ENCODE peak calls at places on chromosomes 13 and 19, in four cellular contexts. M, I, L and X are unnamed samples.

GRCh38 chr19:38654478-38655079 is 7.1 kb downstream of the ACTN4 start:
- DNase-seq in M (no peak), I (no peak), L (no peak), X (no peak)

GRCh38 chr13:98386632-98387031 is 190.3 kb downstream of the STK24 start:
- DNase-seq in M (no peak), L (no peak), I (no peak), X (no peak)

GRCh38 chr19:37983153-37983552 is 76.1 kb downstream of the SIPA1L3 start:
- DNase-seq in L (no peak), I (no peak), M (no peak), X (no peak)

GRCh38 chr13:30816733-30817132 is 81.4 kb downstream of the ALOX5AP start:
- DNase-seq in M (no peak), I (no peak), L (no peak), X (no peak)

GRCh38 chr13:98829541-98829940 is 77.1 kb upstream of the SLC15A1 start:
- DNase-seq in L (no peak), I (no peak), M (no peak), X (no peak)

GRCh38 chr13:112814905-112815585 is 125.2 kb downstream of the ATP11A start:
- DNase-seq in L (no peak), I (no peak), M (no peak), X (no peak)

GRCh38 chr19:44662686-44663085 is 8.6 kb upstream of the CEACAM19 start:
- DNase-seq in L (no peak), M (no peak), I (no peak), X (no peak)

GRCh38 chr13:95317037-95317989 is 16.1 kb upstream of the ABCC4 start:
- DNase-seq in I (no peak), M (peak; percentile 63), L (no peak), X (no peak)

GRCh38 chr13:35724480-35724879 is 248.0 kb upstream of the MAB21L1 start:
- DNase-seq in I (no peak), M (no peak), L (no peak), X (no peak)

GRCh38 chr19:56971230-56971629 is 130.7 kb upstream of the PEG3 start:
- DNase-seq in I (no peak), L (no peak), M (no peak), X (no peak)

GRCh38 chr13:105796081-105796480 is 739.4 kb downstream of the EFNB2 start:
- DNase-seq in M (no peak), L (no peak), I (no peak), X (no peak)

GRCh38 chr13:75639426-75639825 is 3.3 kb downstream of the LMO7 start:
- DNase-seq in I (no peak), L (peak; percentile 54), M (no peak), X (no peak)

GRCh38 chr13:25232937-25233515 is 54.3 kb downstream of the MTMR6 start:
- DNase-seq in I (peak; percentile 41), L (no peak), M (peak; percentile 34), X (peak; percentile 27)

GRCh38 chr13:24220086-24220703 is 59.7 kb downstream of the SPATA13 start:
- DNase-seq in L (no peak), I (peak; percentile 75), M (peak; percentile 66), X (peak; percentile 58)

GRCh38 chr13:113814435-113814821 is 49.4 kb downstream of the GAS6 start:
- DNase-seq in I (no peak), M (no peak), L (no peak), X (no peak)

GRCh38 chr19:30219682-30220081 is 152.5 kb upstream of the ZNF536 start:
- DNase-seq in I (no peak), M (no peak), L (no peak), X (no peak)

GRCh38 chr19:20182232-20182785 is 15.3 kb downstream of the ZNF486 start:
- DNase-seq in I (no peak), M (no peak), L (no peak), X (no peak)

GRCh38 chr13:32323912-32324311 is 8.6 kb downstream of the BRCA2 start:
- DNase-seq in M (no peak), I (no peak), L (no peak), X (no peak)

GRCh38 chr13:59356607-59357006 is 807.1 kb downstream of the DIAPH3 start:
- DNase-seq in I (no peak), M (peak; percentile 18), L (no peak), X (no peak)

GRCh38 chr13:39105110-39105509 is 66.9 kb downstream of the NHLRC3 start:
- DNase-seq in L (no peak), I (no peak), M (no peak), X (no peak)

GRCh38 chr19:37692956-37693660 is 26.5 kb downstream of the ZNF607 start:
- DNase-seq in I (peak; percentile 7), M (peak; percentile 23), L (no peak), X (no peak)

GRCh38 chr19:44598880-44599279 is 14.5 kb upstream of the IGSF23 start:
- DNase-seq in I (no peak), M (no peak), L (no peak), X (no peak)

GRCh38 chr19:35205733-35206323 is 22.7 kb downstream of the FAM187B start:
- DNase-seq in L (no peak), I (no peak), M (peak; percentile 45), X (no peak)

GRCh38 chr19:48896191-48896720 is 2.3 kb downstream of the TULP2 start:
- DNase-seq in L (no peak), I (no peak), M (peak; percentile 80), X (peak; percentile 82)

GRCh38 chr13:33146843-33147611 is 130.8 kb downstream of the KL start:
- DNase-seq in L (peak; percentile 98), I (no peak), M (no peak), X (no peak)

GRCh38 chr19:18157465-18158063 is 4.6 kb downstream of the PIK3R2 start:
- DNase-seq in M (no peak), I (no peak), L (no peak), X (no peak)

GRCh38 chr19:31992750-31993149 is 352.7 kb upstream of the ZNF507 start:
- DNase-seq in L (no peak), I (no peak), M (no peak), X (no peak)

GRCh38 chr13:64758520-64758919 is 2471.6 kb downstream of the PCDH9 start:
- DNase-seq in M (no peak), I (no peak), L (no peak), X (no peak)

GRCh38 chr13:44879452-44880058 is 109.7 kb downstream of the NUFIP1 start:
- DNase-seq in I (no peak), L (peak; percentile 8), M (peak; percentile 16), X (no peak)

GRCh38 chr13:63554157-63554556 is 2138.5 kb upstream of the PCDH20 start:
- DNase-seq in L (no peak), M (no peak), I (no peak), X (no peak)

GRCh38 chr13:112438515-112438914 is 62.4 kb downstream of the SPACA7 start:
- DNase-seq in L (no peak), I (no peak), M (no peak), X (no peak)

GRCh38 chr19:13018037-13018914 is 23.0 kb downstream of the NFIX start:
- DNase-seq in L (no peak), M (peak; percentile 50), I (no peak), X (no peak)

GRCh38 chr19:4584670-4585460 is 25.4 kb upstream of the SEMA6B start:
- DNase-seq in I (no peak), L (no peak), M (peak; percentile 57), X (no peak)

GRCh38 chr19:49272204-49272603 is 52.8 kb downstream of the SLC6A16 start:
- DNase-seq in L (no peak), I (no peak), M (no peak), X (no peak)

GRCh38 chr13:66723606-66724005 is 506.5 kb downstream of the PCDH9 start:
- DNase-seq in L (no peak), I (no peak), M (no peak), X (no peak)
- TF ChIP-seq FOXM1 in L (no peak), I (no peak), M (no peak), X (no peak)

GRCh38 chr19:1061987-1062386 is 5.0 kb upstream of the ARHGAP45 start:
- DNase-seq in M (no peak), I (no peak), L (no peak), X (no peak)

GRCh38 chr19:1063909-1064660 is 2.9 kb upstream of the ARHGAP45 start:
- DNase-seq in M (peak; percentile 42), L (no peak), I (no peak), X (no peak)

GRCh38 chr19:1062387-1063029 is 4.5 kb upstream of the ARHGAP45 start:
- DNase-seq in I (no peak), M (no peak), L (no peak), X (peak; percentile 74)

GRCh38 chr19:1064661-1065605 is 2.0 kb upstream of the ARHGAP45 start:
- DNase-seq in M (peak; percentile 72), I (no peak), L (no peak), X (no peak)

GRCh38 chr19:1063030-1063908 is 3.7 kb upstream of the ARHGAP45 start:
- DNase-seq in L (no peak), M (peak; percentile 87), I (no peak), X (peak; percentile 75)
- TF ChIP-seq FOXK2 in L (no peak), M (no peak), I (no peak), X (no peak)

DNA sequence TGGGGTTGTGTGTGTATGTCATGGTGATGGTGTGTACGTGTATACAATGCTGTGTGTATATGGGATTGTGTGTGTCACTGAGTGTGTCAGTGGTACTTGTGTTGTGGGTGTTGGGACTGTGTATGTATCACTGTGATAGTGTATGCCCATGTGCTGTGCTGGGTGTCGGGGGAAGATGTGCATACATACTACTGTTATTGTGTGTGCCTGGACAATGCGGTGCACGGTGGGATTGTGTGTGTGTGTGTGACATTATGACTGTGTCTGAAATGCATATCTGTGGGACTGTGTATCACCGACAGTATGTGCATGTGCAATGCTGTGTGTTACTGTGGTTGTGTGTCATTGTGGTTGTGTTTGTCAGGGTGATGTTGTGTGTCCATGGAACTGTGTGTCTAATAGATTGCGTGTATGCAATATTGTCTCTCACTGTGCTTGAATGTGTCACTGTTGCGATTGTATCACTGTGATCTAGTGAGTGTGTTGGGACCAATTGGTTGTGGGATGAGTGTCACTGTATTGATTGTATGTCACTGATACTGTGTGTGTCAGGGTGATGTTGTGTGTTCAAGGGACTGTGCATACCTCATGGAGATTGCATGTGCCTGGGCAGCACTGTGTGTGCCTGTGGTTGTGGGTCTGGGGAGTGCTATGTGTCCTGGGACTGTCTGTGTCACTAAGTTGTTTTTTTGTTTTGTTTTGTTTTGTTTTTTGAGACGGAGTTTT is 11.1 kb upstream of the BBC3 start:
- DNase-seq in M (no peak), L (no peak), I (no peak), X (no peak)
- TF ChIP-seq BHLHE40 in M (no peak), L (no peak), I (no peak), X (no peak)

DNA sequence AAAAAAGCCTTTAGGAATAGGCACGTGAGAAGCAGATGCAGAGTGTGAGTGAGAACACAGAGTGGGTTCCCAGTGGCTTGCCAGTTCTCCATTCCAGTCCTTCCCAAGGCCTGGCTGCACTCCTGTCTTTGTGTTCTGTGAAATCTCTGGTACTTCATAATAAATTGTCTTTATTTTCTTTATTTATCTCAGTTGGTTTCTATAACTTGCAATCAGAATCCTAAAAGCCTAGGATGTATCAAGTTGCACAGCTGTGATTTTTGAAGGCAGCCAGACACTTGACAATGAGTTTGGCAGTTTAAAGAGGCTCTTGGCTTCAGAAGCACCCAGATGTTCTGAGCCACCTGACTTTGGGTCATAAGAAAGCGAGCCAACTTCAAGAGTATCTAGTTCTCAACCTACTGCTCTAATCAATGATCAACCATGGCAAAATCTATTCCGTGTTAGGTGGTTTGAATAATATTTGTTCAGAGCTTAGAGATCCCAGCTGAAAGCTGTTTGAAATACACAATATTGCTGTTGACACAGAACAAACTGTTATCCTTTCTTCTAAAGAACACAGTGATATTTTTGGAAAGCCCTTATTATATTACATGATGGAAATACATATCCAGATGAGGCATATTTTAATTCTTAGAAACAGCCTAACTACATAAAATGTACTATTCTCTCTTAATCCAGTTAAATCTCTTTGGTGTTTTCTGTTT is 483.2 kb upstream of the NBEA start:
- DNase-seq in I (no peak), M (no peak), L (no peak), X (no peak)
- TF ChIP-seq FOXM1 in I (no peak), M (no peak), L (no peak), X (no peak)

GRCh38 chr13:21884965-21885567 is 214.2 kb downstream of the FGF9 start:
- DNase-seq in M (no peak), I (no peak), L (no peak), X (no peak)
- TF ChIP-seq FOXK2 in M (no peak), I (no peak), L (no peak), X (no peak)